ENCODE peak calls at places on chromosome 15, in seven cellular contexts. A, P, M, V, L, N and Q are unnamed samples.

GRCh38 chr15:65040461-65040860 is 4.7 kb upstream of the SLC51B start:
- DNase-seq in A (no peak), P (no peak), M (no peak), V (no peak), L (no peak), N (no peak), Q (no peak)

GRCh38 chr15:56244811-56245576 is 1.3 kb upstream of the RFX7 start:
- DNase-seq in A (no peak), P (no peak), M (no peak), V (no peak), L (peak), N (peak), Q (peak)

GRCh38 chr15:89836255-89837133 is 21.8 kb upstream of the ANPEP start:
- DNase-seq in A (peak), P (peak), M (no peak), V (no peak), L (no peak), N (peak), Q (no peak)

GRCh38 chr15:88126695-88127476 is 129.7 kb downstream of the NTRK3 start:
- DNase-seq in A (no peak), P (no peak), M (no peak), V (no peak), L (peak), N (no peak), Q (no peak)

GRCh38 chr15:37035349-37035748 is 65.0 kb downstream of the MEIS2 start:
- DNase-seq in A (peak), P (peak), M (no peak), V (no peak), L (no peak), N (no peak), Q (no peak)

GRCh38 chr15:74964794-74965193 is 8.2 kb upstream of the RPP25 start:
- DNase-seq in A (no peak), P (peak), M (no peak), V (no peak), L (no peak), N (no peak), Q (peak)

GRCh38 chr15:86089422-86089821 is 9.8 kb downstream of the AGBL1 start:
- DNase-seq in A (no peak), P (no peak), M (peak), V (no peak), L (no peak), N (no peak), Q (peak)

GRCh38 chr15:88118035-88118434 is 138.5 kb downstream of the NTRK3 start:
- DNase-seq in A (peak), P (no peak), M (no peak), V (no peak), L (no peak), N (no peak), Q (no peak)

GRCh38 chr15:100438570-100438969 is 90.2 kb downstream of the CERS3 start:
- DNase-seq in A (no peak), P (peak), M (peak), V (no peak), L (no peak), N (no peak), Q (no peak)

GRCh38 chr15:38454687-38455071 is 752 bp downstream of the FAM98B start:
- DNase-seq in A (no peak), P (no peak), M (no peak), V (no peak), L (no peak), N (no peak), Q (peak)

GRCh38 chr15:26891448-26891881 is 24.6 kb downstream of the GABRA5 start:
- DNase-seq in A (peak), P (peak), M (peak), V (no peak), L (peak), N (peak), Q (peak)

GRCh38 chr15:92970656-92971055 is 70.5 kb downstream of the CHD2 start:
- DNase-seq in A (no peak), P (no peak), M (no peak), V (no peak), L (no peak), N (no peak), Q (no peak)

GRCh38 chr15:91100561-91101355 is 701 bp downstream of the SV2B start:
- DNase-seq in A (no peak), P (peak), M (no peak), V (no peak), L (no peak), N (no peak), Q (no peak)

GRCh38 chr15:32663671-32664070 is 22.2 kb downstream of the SCG5 start:
- DNase-seq in A (no peak), P (no peak), M (no peak), V (no peak), L (no peak), N (no peak), Q (no peak)

GRCh38 chr15:41894791-41895463 is 1.1 kb upstream of the SPTBN5 start:
- DNase-seq in A (peak), P (peak), M (peak), V (peak), L (no peak), N (peak), Q (peak)

GRCh38 chr15:38648116-38648843 is 83.7 kb upstream of the RASGRP1 start:
- DNase-seq in A (no peak), P (no peak), M (no peak), V (no peak), L (no peak), N (no peak), Q (no peak)

GRCh38 chr15:60673918-60674558 is 195.1 kb upstream of the ICE2 start:
- DNase-seq in A (peak), P (peak), M (peak), V (no peak), L (no peak), N (peak), Q (no peak)

GRCh38 chr15:57427367-57427821 is 51.1 kb downstream of the CGNL1 start:
- DNase-seq in A (peak), P (peak), M (no peak), V (no peak), L (no peak), N (peak), Q (peak)

GRCh38 chr15:44720460-44721185 is 9.3 kb downstream of the B2M start:
- DNase-seq in A (no peak), P (no peak), M (no peak), V (no peak), L (no peak), N (no peak), Q (no peak)

GRCh38 chr15:36831125-36831914 is 251.9 kb downstream of the CDIN1 start:
- DNase-seq in A (no peak), P (peak), M (no peak), V (no peak), L (no peak), N (no peak), Q (no peak)